ENCODE peak calls at places on chromosomes 3 and 15, in four cellular contexts. N, G, C and O are unnamed samples.

GRCh38 chr3:149487598-149488197 is 13.2 kb downstream of the TM4SF4 start:
- DNase-seq in C (no peak), G (no peak), N (no peak), O (no peak)

GRCh38 chr3:129015388-129016105 is 14.4 kb downstream of the EFCC1 start:
- DNase-seq in C (no peak), G (no peak), N (no peak), O (no peak)

GRCh38 chr15:62020576-62021160 is 39.6 kb downstream of the VPS13C start:
- DNase-seq in G (no peak), C (no peak), N (no peak), O (no peak)

GRCh38 chr3:117846238-117846637 is 1136.7 kb downstream of the TUSC7 start:
- DNase-seq in N (no peak), G (no peak), C (no peak), O (no peak)

GRCh38 chr15:70748281-70748747 is 15.0 kb downstream of the UACA start:
- DNase-seq in G (no peak), C (no peak), N (no peak), O (no peak)

GRCh38 chr15:73935547-73935946 is 9.3 kb downstream of the LOXL1 start:
- DNase-seq in C (no peak), G (no peak), N (no peak), O (no peak)

GRCh38 chr15:58405865-58406264 is 25.9 kb upstream of the LIPC start:
- DNase-seq in G (no peak), C (no peak), N (no peak), O (no peak)

GRCh38 chr3:18987070-18987469 is 161.2 kb upstream of the KCNH8 start:
- DNase-seq in G (no peak), C (no peak), N (no peak), O (no peak)

GRCh38 chr3:117524890-117525289 is 815.3 kb downstream of the TUSC7 start:
- DNase-seq in C (peak; percentile 53), N (no peak), G (no peak), O (no peak)